ENCODE peak calls at places on chromosomes 5 and 9, in eight cellular contexts. T is MM.1S, U is stomach, I is HCT116, F is cardiac muscle cell, X is colonic mucosa, W is tibial artery, P is neuronal stem cell. K is an unnamed sample. For H3K4me1, the result is how much of the 10 kb centered on the place peaks cover.

GRCh38 chr5:132962429-132962928 is 955 bp downstream of the AFF4 start:
- DNase-seq in T (peak), U (no peak), I (peak), F (peak), X (peak), W (no peak), P (peak), K (no peak)

GRCh38 chr9:19186240-19186639 is 44.3 kb upstream of the DENND4C start:
- DNase-seq in T (no peak), U (no peak), I (no peak), F (no peak), X (no peak), W (no peak), P (no peak), K (no peak)

GRCh38 chr9:69740872-69741505 is 18.8 kb downstream of the PTAR1 start:
- DNase-seq in T (no peak), U (no peak), I (no peak), F (no peak), X (no peak), W (no peak), P (no peak), K (no peak)

GRCh38 chr5:310941-311434 is 10.5 kb upstream of the AHRR start:
- DNase-seq in T (no peak), U (no peak), I (no peak), F (no peak), X (no peak), W (no peak), P (no peak), K (no peak)

GRCh38 chr5:56004874-56005273 is 10.1 kb upstream of the IL6ST start:
- DNase-seq in T (no peak), U (no peak), I (no peak), F (no peak), X (no peak), W (no peak), P (no peak), K (no peak)

GRCh38 chr9:98906273-98907040 is 37.2 kb upstream of the COL15A1 start:
- DNase-seq in T (no peak), U (no peak), I (no peak), F (no peak), X (no peak), W (peak), P (no peak), K (peak)

GRCh38 chr9:69502671-69503301 is 169.4 kb downstream of the APBA1 start:
- DNase-seq in T (no peak), U (no peak), I (no peak), F (no peak), X (no peak), W (no peak), P (no peak), K (no peak)

GRCh38 chr5:36090033-36090432 is 23.4 kb upstream of the UGT3A2 start:
- DNase-seq in T (peak), U (no peak), I (peak), F (peak), X (no peak), W (no peak), P (no peak), K (no peak)

GRCh38 chr9:134829356-134829937 is 51.2 kb upstream of the FCN2 start:
- DNase-seq in T (no peak), U (no peak), I (no peak), F (no peak), X (no peak), W (no peak), P (no peak), K (no peak)

GRCh38 chr5:133754575-133755169 is 142.3 kb upstream of the FSTL4 start:
- DNase-seq in T (peak), U (peak), I (peak), F (peak), X (no peak), W (no peak), P (peak), K (no peak)

GRCh38 chr9:122374885-122375420 is 4.1 kb downstream of the PTGS1 start:
- DNase-seq in T (no peak), U (peak), I (no peak), F (peak), X (peak), W (peak), P (no peak), K (peak)

GRCh38 chr9:14164908-14165307 is 149.0 kb downstream of the NFIB start:
- DNase-seq in T (no peak), U (no peak), I (no peak), F (no peak), X (no peak), W (no peak), P (no peak), K (no peak)

GRCh38 chr9:106929471-106930198 is 66.7 kb downstream of the ZNF462 start:
- DNase-seq in T (no peak), U (no peak), I (no peak), F (no peak), X (no peak), W (no peak), P (no peak), K (peak)

GRCh38 chr5:53479045-53479655 is 1.3 kb upstream of the FST start:
- DNase-seq in T (no peak), U (no peak), I (no peak), F (no peak), X (no peak), W (no peak), P (no peak), K (no peak)

GRCh38 chr5:74232281-74232680 is 408.2 kb downstream of the ENC1 start:
- DNase-seq in T (no peak), U (no peak), I (no peak), F (no peak), X (no peak), W (no peak), P (no peak), K (no peak)

GRCh38 chr5:72379936-72380335 is 59.8 kb downstream of the PTCD2 start:
- DNase-seq in T (no peak), U (no peak), I (no peak), F (no peak), X (no peak), W (no peak), P (no peak), K (no peak)

GRCh38 chr5:148976569-148977321 is 86.1 kb downstream of the SH3TC2 start:
- DNase-seq in T (no peak), U (no peak), I (no peak), F (no peak), X (no peak), W (no peak), P (no peak), K (no peak)

GRCh38 chr9:130371196-130371966 is 73.4 kb upstream of the ASS1 start:
- DNase-seq in T (no peak), U (no peak), I (no peak), F (no peak), X (no peak), W (no peak), P (no peak), K (no peak)

GRCh38 chr9:117434568-117434967 is 19.7 kb upstream of the ASTN2 start:
- DNase-seq in T (no peak), U (no peak), I (no peak), F (no peak), X (no peak), W (no peak), P (no peak), K (no peak)

GRCh38 chr5:88886756-88887741 is 4.1 kb upstream of the MEF2C start:
- DNase-seq in T (peak), U (no peak), I (no peak), F (no peak), X (no peak), W (no peak), P (no peak), K (no peak)

GRCh38 chr5:111129938-111130337 is 37.8 kb downstream of the WDR36 start:
- DNase-seq in T (no peak), U (no peak), I (no peak), F (no peak), X (no peak), W (no peak), P (no peak), K (no peak)

GRCh38 chr5:132501961-132502931 is 11.7 kb upstream of the IRF1 start:
- DNase-seq in T (no peak), U (peak), I (no peak), F (no peak), X (peak), W (peak), P (no peak), K (no peak)

GRCh38 chr5:113675166-113675565 is 161.7 kb downstream of the YTHDC2 start:
- DNase-seq in T (no peak), U (no peak), I (no peak), F (no peak), X (no peak), W (no peak), P (no peak), K (no peak)

GRCh38 chr5:56129288-56129687 is 103.8 kb downstream of the ANKRD55 start:
- DNase-seq in T (no peak), U (no peak), I (no peak), F (no peak), X (no peak), W (no peak), P (no peak), K (no peak)

GRCh38 chr5:38104497-38105230 is 153.7 kb upstream of the EGFLAM start:
- DNase-seq in T (no peak), U (no peak), I (no peak), F (no peak), X (no peak), W (no peak), P (peak), K (no peak)

GRCh38 chr5:38110130-38110529 is 148.2 kb upstream of the EGFLAM start:
- DNase-seq in T (no peak), U (no peak), I (no peak), F (no peak), X (no peak), W (no peak), P (no peak), K (no peak)

GRCh38 chr5:38105231-38105570 is 153.2 kb upstream of the EGFLAM start:
- DNase-seq in T (no peak), U (no peak), I (no peak), F (no peak), X (no peak), W (no peak), P (no peak), K (no peak)

GRCh38 chr5:38101897-38102296 is 156.5 kb upstream of the EGFLAM start:
- DNase-seq in T (no peak), U (no peak), I (no peak), F (no peak), X (no peak), W (no peak), P (no peak), K (no peak)

GRCh38 chr5:38107096-38107495 is 151.3 kb upstream of the EGFLAM start:
- DNase-seq in T (no peak), U (no peak), I (no peak), F (no peak), X (no peak), W (no peak), P (no peak), K (no peak)
- H3K27ac ChIP-seq in T (no peak), U (no peak), I (no peak), F (no peak), X (no peak), W (no peak), P (no peak), K (no peak)

GRCh38 chr5:172414618-172415599 is 39.4 kb downstream of the SH3PXD2B start:
- DNase-seq in T (no peak), U (no peak), I (no peak), F (no peak), X (no peak), W (peak), P (no peak), K (peak)
- H3K4me1 ChIP-seq in T (under half), U (under half), I (under half), F (under half), X (under half), W (half or more), P (under half), K (half or more)

DNA sequence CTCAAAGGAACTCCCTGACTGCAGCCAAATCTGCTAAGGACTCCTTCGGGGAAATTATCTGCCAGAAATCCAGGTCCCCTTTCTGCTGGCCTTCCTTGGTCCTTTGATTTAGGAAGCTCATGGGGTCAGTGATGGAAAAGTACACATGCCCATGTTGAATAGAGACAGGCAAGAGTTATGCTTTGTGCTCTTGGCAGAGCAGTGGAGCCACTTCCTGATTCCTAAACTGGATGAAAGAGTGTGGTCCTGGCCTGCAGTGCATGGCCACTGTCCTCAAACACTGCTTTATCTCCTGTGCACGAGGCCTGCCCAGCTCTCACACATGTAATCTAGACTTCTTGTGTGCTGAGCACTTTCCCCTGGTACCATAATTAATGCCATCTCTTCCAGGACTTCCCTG is 2.0 kb upstream of the EBF1 start:
- DNase-seq in T (no peak), U (no peak), I (no peak), F (no peak), X (no peak), W (no peak), P (no peak), K (no peak)
- H3K4me3 ChIP-seq in T (no peak), U (peak), I (no peak), F (no peak), X (no peak), W (peak), P (peak), K (peak)

DNA sequence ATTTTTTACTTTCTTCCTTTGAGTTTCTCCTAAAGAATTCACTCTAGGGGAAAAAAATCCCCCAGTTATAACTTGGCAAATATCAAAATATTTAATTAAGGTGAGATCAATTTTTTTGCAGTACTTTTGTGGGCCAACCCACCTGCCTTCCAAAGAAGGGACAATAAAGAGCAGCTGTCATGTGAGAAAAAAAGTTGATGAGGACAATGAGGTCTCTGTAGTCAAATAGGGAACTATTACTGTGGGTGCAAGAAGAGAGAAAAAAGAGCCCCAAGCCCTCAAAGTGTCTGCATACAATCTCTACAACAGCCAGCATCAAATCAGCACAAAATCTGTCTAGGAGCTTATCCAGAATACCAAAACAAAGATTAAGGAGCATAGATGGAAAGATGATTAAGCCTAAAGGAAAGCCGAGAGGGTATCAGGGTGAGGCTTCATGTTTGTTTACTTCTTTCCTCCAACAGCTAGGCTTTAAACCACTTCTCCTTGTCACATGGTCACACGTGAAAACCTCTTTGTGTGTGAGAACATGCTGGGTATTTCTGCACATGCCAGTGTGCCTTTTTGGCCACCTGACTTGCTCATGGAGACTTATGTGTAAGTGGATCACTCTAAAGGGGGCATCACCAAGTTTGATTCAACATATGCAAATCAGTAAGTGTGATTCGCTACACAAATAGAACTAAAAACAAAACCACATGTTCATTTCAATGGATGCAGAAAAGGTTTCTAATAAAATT is 19.2 kb upstream of the FYB1 start:
- DNase-seq in T (no peak), U (no peak), I (no peak), F (no peak), X (no peak), W (no peak), P (no peak), K (no peak)
- H3K27ac ChIP-seq in T (no peak), U (no peak), I (no peak), F (no peak), X (no peak), W (no peak), P (no peak), K (no peak)

DNA sequence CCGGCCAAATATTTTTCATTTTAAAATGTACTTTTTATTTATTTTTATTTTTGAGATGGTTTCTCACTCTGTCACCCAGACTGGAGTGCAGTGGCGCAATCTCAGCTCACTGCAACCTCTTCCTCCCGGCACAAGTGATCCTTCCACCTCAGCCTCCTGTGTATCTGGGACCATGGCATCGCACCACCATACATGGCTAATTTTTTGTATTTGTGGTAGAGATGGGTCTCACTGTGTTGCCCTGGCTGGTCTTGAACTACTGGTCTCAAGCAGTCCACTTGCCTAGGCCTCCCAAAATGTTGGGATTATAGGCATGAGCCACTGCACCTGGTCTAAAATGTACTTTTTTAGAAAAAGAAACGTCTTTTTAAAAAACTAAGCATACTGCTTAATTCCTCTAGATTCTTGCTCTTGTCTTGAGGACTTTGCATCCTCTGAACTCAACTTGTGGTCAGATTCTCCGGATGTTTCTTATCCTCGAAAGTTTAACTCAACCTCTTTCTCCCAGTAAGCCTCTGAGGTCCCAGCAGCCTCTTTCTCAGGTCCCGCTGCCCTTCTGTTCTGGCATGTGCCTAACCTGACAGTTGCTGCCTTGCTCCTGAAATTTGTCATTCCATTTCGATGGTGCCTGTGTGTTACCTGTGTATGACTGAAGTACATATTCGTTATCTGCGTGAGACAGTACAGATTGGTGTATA is 63.0 kb downstream of the TRIO start:
- DNase-seq in T (no peak), U (no peak), I (no peak), F (no peak), X (no peak), W (no peak), P (no peak), K (no peak)
- H3K4me1 ChIP-seq in T (under half), U (under half), I (under half), F (under half), X (under half), W (under half), P (under half), K (under half)

K was measured in heart left ventricle.